ENCODE peak calls at places on chromosomes 16 and 17, in five cellular contexts. X is cardiac muscle cell, P is prostate gland, D is tibial artery, Q is ovary. U is an unnamed sample.

GRCh38 chr16:19210968-19211367 is 42.9 kb downstream of the SYT17 start:
- DNase-seq in X (no peak), P (no peak), D (no peak), Q (no peak), U (no peak)

GRCh38 chr16:73057369-73058210 is 9.7 kb upstream of the ZFHX3 start:
- DNase-seq in X (peak; percentile 58), P (no peak), D (peak; percentile 67), Q (no peak), U (no peak)

GRCh38 chr17:78142113-78142861 is 3.9 kb upstream of the C17orf99 start:
- DNase-seq in X (no peak), P (peak; percentile 83), D (no peak), Q (no peak), U (no peak)

GRCh38 chr17:74898376-74898946 is 5.0 kb upstream of the FADS6 start:
- DNase-seq in X (no peak), P (no peak), D (no peak), Q (no peak), U (no peak)

GRCh38 chr16:30956601-30957455 is 726 bp upstream of the SETD1A start:
- DNase-seq in X (peak; percentile 91), P (peak; percentile 50), D (peak; percentile 91), Q (peak; percentile 84), U (peak; percentile 83)

GRCh38 chr17:27959382-27959709 is 66.2 kb upstream of the LYRM9 start:
- DNase-seq in X (no peak), P (no peak), D (no peak), Q (no peak), U (no peak)

GRCh38 chr16:4892356-4893102 is 44.4 kb downstream of the PPL start:
- DNase-seq in X (peak; percentile 61), P (no peak), D (no peak), Q (peak; percentile 46), U (no peak)

GRCh38 chr16:3283525-3284447 is 495 bp downstream of the ZNF263 start:
- DNase-seq in X (no peak), P (no peak), D (peak; percentile 56), Q (peak; percentile 34), U (no peak)

GRCh38 chr16:24041834-24042631 is 206.2 kb downstream of the PRKCB start:
- DNase-seq in X (peak; percentile 64), P (peak; percentile 44), D (no peak), Q (no peak), U (peak; percentile 67)

GRCh38 chr17:63023049-63023448 is 57.0 kb downstream of the TANC2 start:
- DNase-seq in X (no peak), P (no peak), D (no peak), Q (no peak), U (no peak)

DNA sequence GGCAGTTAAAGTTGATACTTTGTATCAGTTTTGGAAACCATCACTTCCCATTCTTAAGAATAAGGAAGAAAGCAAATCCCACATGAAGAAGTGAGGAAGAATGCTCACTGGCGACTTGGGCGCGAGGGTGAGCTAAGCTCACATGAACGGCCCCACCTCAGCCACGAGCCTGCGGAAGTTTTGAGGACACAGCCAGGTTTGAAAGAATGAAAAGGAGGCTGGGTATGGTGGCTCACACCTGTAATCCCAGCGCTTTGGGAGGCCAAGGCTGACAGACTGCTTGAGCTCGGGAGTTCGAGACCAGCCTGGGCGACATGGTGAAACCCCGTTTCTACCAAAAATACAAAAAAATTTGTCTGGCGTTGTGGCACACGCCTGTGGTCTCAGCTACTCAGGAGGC is 110.3 kb upstream of the CHMP6 start:
- DNase-seq in X (no peak), P (no peak), D (no peak), Q (no peak), U (no peak)
- H3K36me3 ChIP-seq in X (peaks cover 12% of the 10 kb centered on the region), P (no peaks in the 10 kb centered on the region), D (peaks cover 35% of the 10 kb centered on the region), Q (no peaks in the 10 kb centered on the region), U (peaks cover 45% of the 10 kb centered on the region)

DNA sequence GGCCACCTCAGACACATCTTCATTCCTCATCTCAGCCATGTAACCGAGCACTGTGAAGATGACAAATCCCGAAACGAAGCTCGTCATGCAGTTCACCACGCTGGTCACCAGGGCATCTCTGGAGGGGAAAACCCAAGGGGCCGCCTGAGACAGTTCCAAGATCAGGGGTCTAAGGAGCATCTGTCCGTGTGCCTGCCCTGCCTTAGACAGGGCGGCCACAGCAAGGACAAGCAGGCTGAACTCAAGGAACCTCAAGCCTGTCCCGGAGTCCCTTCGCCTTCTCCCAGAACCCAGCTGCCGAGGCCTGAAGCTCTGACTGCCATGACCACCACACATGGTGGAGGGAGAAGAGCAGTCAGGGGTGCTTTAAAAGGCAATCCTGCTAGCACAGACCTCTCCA is 22.7 kb downstream of the SLC6A4 start:
- DNase-seq in X (no peak), P (no peak), D (peak; percentile 52), Q (no peak), U (no peak)
- H3K4me3 ChIP-seq in X (no peak overlapping the region), P (no peak overlapping the region), D (no peak overlapping the region), Q (no peak overlapping the region), U (no peak overlapping the region)

GRCh38 chr17:41548844-41549595 is 20.9 kb upstream of the KRT19 start:
- DNase-seq in X (peak; percentile 90), P (peak; percentile 83), D (peak; percentile 87), Q (peak; percentile 85), U (peak; percentile 80)

GRCh38 chr17:41547921-41548843 is 20.1 kb upstream of the KRT19 start:
- DNase-seq in X (peak; percentile 98), P (peak; percentile 44), D (peak; percentile 94), Q (peak; percentile 81), U (peak; percentile 66)

GRCh38 chr17:41551370-41551769 is 20.5 kb downstream of the KRT9 start:
- DNase-seq in X (peak; percentile 38), P (no peak), D (no peak), Q (no peak), U (no peak)

GRCh38 chr17:41547378-41547841 is 19.3 kb upstream of the KRT19 start:
- DNase-seq in X (peak; percentile 73), P (no peak), D (no peak), Q (peak; percentile 25), U (no peak)

DNA sequence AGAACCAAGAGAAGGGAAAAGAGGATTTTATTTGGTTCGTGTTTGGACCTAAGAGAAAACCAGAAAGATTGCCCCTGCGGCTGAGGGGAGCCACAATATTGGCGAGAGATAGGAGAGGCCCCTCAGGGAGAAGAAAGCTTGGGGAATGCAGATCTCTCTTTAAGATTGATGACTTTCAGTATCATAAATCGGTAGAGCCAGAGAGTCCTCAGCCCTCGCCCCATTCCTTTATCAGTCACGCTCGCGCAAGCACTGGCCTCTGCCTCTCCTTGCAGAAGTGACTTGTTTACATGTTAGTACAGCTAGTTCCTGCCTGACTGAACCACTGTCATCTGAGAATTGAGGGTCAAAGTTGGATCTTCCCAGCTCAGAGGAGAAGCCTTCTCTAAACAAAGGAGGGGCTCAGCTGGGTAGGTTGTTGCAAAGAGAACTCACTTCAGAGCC is 21.5 kb upstream of the KRT19 start:
- DNase-seq in X (no peak), P (no peak), D (no peak), Q (no peak), U (no peak)
- H3K27ac ChIP-seq in X (no peak overlapping the region), P (peak overlapping the region; percentile 63), D (no peak overlapping the region), Q (peak overlapping the region; percentile 75), U (no peak overlapping the region)

DNA sequence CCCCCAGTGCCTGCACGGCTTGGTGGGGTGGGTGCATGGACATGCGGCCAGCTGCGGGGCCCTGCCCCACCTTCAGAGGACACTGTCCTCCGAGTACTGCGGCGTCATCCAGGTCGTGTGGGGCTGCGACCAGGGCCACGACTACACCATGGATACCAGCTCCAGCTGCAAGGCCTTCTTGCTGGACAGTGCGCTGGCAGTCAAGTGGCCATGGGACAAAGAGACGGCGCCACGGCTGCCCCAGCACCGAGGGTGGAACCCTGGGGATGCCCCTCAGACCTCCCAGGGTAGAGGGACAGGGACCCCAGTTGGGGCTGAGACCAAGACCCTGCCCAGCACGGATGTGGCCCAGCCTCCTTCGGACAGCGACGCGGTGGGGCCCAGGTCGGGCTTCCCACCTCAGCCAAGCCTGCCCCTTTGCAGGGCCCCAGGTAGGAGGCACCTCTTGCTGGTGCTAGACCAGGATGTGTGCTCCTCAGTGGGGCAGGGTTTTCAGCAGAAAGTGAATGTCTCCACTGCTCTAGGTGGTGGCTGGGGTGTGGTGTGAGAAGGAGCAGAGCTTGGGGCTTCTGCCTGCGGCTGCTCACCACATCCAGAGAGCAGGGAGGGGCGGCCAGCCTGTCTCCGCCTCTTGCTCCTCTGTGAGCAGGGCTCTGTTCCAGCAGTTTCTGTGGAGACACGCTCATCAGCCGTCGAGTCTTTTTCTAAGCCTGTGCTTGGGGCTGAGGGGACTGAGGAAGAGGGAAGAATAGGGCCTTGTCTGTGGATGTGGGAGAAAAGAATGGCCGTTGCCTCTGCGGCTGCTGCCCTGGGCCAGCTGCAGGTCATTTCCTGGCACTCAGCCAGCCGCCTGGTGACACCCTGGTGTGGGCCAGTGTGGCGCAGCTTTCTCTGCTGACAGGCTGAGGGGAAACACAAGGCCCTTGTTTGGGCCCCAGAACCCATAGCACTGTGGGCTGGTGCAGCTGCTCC is 2.2 kb downstream of the ZNF276 start:
- DNase-seq in X (peak; percentile 36), P (no peak), D (no peak), Q (no peak), U (no peak)
- H3K36me3 ChIP-seq in X (peaks cover 5% of the 10 kb centered on the region), P (no peaks in the 10 kb centered on the region), D (peaks cover 38% of the 10 kb centered on the region), Q (no peaks in the 10 kb centered on the region), U (peaks cover 54% of the 10 kb centered on the region)

GRCh38 chr16:53769787-53770186 is 65.8 kb downstream of the FTO start:
- DNase-seq in X (no peak), P (no peak), D (no peak), Q (no peak), U (no peak)

GRCh38 chr16:53769185-53769584 is 65.2 kb downstream of the FTO start:
- DNase-seq in X (no peak), P (no peak), D (no peak), Q (no peak), U (no peak)

GRCh38 chr16:53768167-53768566 is 64.2 kb downstream of the FTO start:
- DNase-seq in X (peak; percentile 51), P (no peak), D (no peak), Q (no peak), U (no peak)

GRCh38 chr16:53770641-53771040 is 66.7 kb downstream of the FTO start:
- DNase-seq in X (no peak), P (no peak), D (no peak), Q (no peak), U (no peak)

GRCh38 chr16:53768593-53768992 is 64.6 kb downstream of the FTO start:
- DNase-seq in X (peak; percentile 93), P (peak; percentile 11), D (no peak), Q (no peak), U (no peak)
- H3K4me3 ChIP-seq in X (no peak overlapping the region), P (no peak overlapping the region), D (no peak overlapping the region), Q (no peak overlapping the region), U (no peak overlapping the region)